ENCODE peak calls at places on chromosomes 3 and 15, in nine cellular contexts. One of them, this sample, is unnamed.
A peak's percentile ranks its signal among the peaks of the same experiment; 100 is the strongest.

GRCh38 chr3:128382221-128382807 is 84.4 kb downstream of the DNAJB8 start:
- DNase-seq in HCT116: no peak
- DNase-seq in WERI-Rb-1: no peak
- DNase-seq in ovary: no peak
- DNase-seq in PC-3: peak; percentile 75
- DNase-seq in IMR-90: no peak
- DNase-seq in Peyer's patch: no peak
- DNase-seq in psoas muscle: no peak
- DNase-seq in heart left ventricle: peak; percentile 74
- DNase-seq in this sample: no peak

GRCh38 chr15:71756574-71757352 is 53.6 kb upstream of the NR2E3 start:
- DNase-seq in ovary: no peak
- DNase-seq in PC-3: no peak
- DNase-seq in HCT116: no peak
- DNase-seq in WERI-Rb-1: no peak
- DNase-seq in heart left ventricle: no peak
- DNase-seq in IMR-90: no peak
- DNase-seq in Peyer's patch: no peak
- DNase-seq in psoas muscle: no peak
- DNase-seq in this sample: no peak

GRCh38 chr15:87896926-87897325 is 359.6 kb downstream of the NTRK3 start:
- DNase-seq in psoas muscle: no peak
- DNase-seq in heart left ventricle: no peak
- DNase-seq in ovary: no peak
- DNase-seq in HCT116: no peak
- DNase-seq in PC-3: no peak
- DNase-seq in IMR-90: no peak
- DNase-seq in Peyer's patch: no peak
- DNase-seq in WERI-Rb-1: no peak
- DNase-seq in this sample: no peak

GRCh38 chr3:147311716-147312115 is 94.6 kb downstream of the ZIC4 start:
- DNase-seq in Peyer's patch: no peak
- DNase-seq in PC-3: no peak
- DNase-seq in IMR-90: peak; percentile 22
- DNase-seq in psoas muscle: no peak
- DNase-seq in heart left ventricle: no peak
- DNase-seq in WERI-Rb-1: no peak
- DNase-seq in ovary: no peak
- DNase-seq in HCT116: no peak
- DNase-seq in this sample: no peak

GRCh38 chr3:119205685-119206084 is 32.3 kb downstream of the UPK1B start:
- DNase-seq in PC-3: no peak
- DNase-seq in ovary: no peak
- DNase-seq in IMR-90: no peak
- DNase-seq in HCT116: no peak
- DNase-seq in WERI-Rb-1: no peak
- DNase-seq in heart left ventricle: no peak
- DNase-seq in psoas muscle: no peak
- DNase-seq in Peyer's patch: no peak
- DNase-seq in this sample: no peak

GRCh38 chr15:39273805-39274411 is 307.0 kb upstream of the THBS1 start:
- DNase-seq in psoas muscle: no peak
- DNase-seq in ovary: no peak
- DNase-seq in WERI-Rb-1: no peak
- DNase-seq in Peyer's patch: no peak
- DNase-seq in IMR-90: peak; percentile 44
- DNase-seq in HCT116: no peak
- DNase-seq in PC-3: peak; percentile 100
- DNase-seq in heart left ventricle: no peak
- DNase-seq in this sample: no peak

GRCh38 chr15:57732526-57733331 is 26.2 kb downstream of the POLR2M start:
- DNase-seq in WERI-Rb-1: peak; percentile 59
- DNase-seq in ovary: peak; percentile 21
- DNase-seq in PC-3: peak; percentile 76
- DNase-seq in heart left ventricle: peak; percentile 35
- DNase-seq in psoas muscle: peak; percentile 29
- DNase-seq in IMR-90: peak; percentile 50
- DNase-seq in HCT116: peak; percentile 48
- DNase-seq in Peyer's patch: peak; percentile 32
- DNase-seq in this sample: no peak

GRCh38 chr15:29442532-29442931 is 172.9 kb upstream of the NSMCE3 start:
- DNase-seq in PC-3: no peak
- DNase-seq in psoas muscle: no peak
- DNase-seq in Peyer's patch: no peak
- DNase-seq in ovary: no peak
- DNase-seq in WERI-Rb-1: no peak
- DNase-seq in HCT116: no peak
- DNase-seq in heart left ventricle: no peak
- DNase-seq in IMR-90: no peak
- DNase-seq in this sample: no peak

GRCh38 chr3:55466526-55466925 is 20.6 kb downstream of the WNT5A start:
- DNase-seq in IMR-90: no peak
- DNase-seq in Peyer's patch: no peak
- DNase-seq in psoas muscle: no peak
- DNase-seq in WERI-Rb-1: no peak
- DNase-seq in ovary: no peak
- DNase-seq in HCT116: no peak
- DNase-seq in PC-3: no peak
- DNase-seq in heart left ventricle: no peak
- DNase-seq in this sample: no peak

GRCh38 chr3:115602194-115602593 is 21.1 kb upstream of the GAP43 start:
- DNase-seq in Peyer's patch: no peak
- DNase-seq in IMR-90: no peak
- DNase-seq in ovary: no peak
- DNase-seq in psoas muscle: no peak
- DNase-seq in heart left ventricle: no peak
- DNase-seq in WERI-Rb-1: no peak
- DNase-seq in HCT116: no peak
- DNase-seq in PC-3: no peak
- DNase-seq in this sample: no peak

GRCh38 chr3:115595611-115596010 is 27.7 kb upstream of the GAP43 start:
- DNase-seq in heart left ventricle: no peak
- DNase-seq in HCT116: no peak
- DNase-seq in PC-3: no peak
- DNase-seq in ovary: no peak
- DNase-seq in IMR-90: peak; percentile 10
- DNase-seq in psoas muscle: no peak
- DNase-seq in WERI-Rb-1: no peak
- DNase-seq in Peyer's patch: no peak
- DNase-seq in this sample: no peak

GRCh38 chr3:115598216-115598615 is 25.1 kb upstream of the GAP43 start:
- DNase-seq in PC-3: no peak
- DNase-seq in ovary: no peak
- DNase-seq in WERI-Rb-1: no peak
- DNase-seq in IMR-90: no peak
- DNase-seq in heart left ventricle: no peak
- DNase-seq in Peyer's patch: no peak
- DNase-seq in HCT116: no peak
- DNase-seq in psoas muscle: no peak
- DNase-seq in this sample: no peak
- TF ChIP-seq CTCF in PC-3: no peak
- TF ChIP-seq CTCF in ovary: no peak
- TF ChIP-seq CTCF in WERI-Rb-1: no peak
- TF ChIP-seq CTCF in IMR-90: no peak
- TF ChIP-seq CTCF in heart left ventricle: no peak
- TF ChIP-seq CTCF in Peyer's patch: no peak
- TF ChIP-seq CTCF in HCT116: no peak
- TF ChIP-seq CTCF in psoas muscle: no peak
- TF ChIP-seq CTCF in this sample: no peak

DNA sequence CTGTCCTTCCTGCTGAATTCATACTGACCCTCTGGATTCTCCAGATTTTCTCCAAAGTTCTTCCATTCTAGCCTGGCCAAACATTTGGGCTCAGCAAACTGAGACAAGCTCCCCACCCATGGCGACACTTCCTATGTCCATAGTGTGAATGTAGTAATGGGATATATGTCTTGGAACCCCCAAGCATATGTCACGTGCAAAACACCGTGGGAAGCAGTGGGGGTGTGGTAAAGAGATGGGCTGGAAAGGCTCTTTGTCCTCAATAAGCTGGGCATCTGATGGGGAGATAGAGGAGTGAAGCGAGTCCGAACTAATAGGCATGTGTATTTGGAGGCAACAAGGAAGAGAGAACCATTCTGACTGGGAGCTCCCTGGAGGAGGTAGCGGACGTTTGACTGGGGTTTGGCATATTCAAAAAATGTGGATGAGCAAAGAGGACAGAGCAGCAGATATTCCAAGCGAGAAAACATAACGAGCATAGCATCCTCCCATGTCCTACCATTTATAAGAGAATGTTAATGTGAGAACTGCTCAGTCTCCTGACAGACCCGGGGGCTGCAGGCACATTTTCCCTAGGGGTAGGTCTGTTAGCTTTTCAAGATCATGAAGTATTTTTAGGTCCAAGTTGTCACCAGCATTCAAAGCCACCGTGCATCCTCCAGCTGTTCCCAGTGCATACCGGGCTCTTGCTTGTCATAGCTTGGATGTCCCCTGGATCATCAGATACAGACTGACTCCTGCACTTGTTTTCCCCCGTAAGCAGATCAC is 25.6 kb downstream of the TPM1 start:
- DNase-seq in WERI-Rb-1: no peak
- DNase-seq in psoas muscle: no peak
- DNase-seq in PC-3: no peak
- DNase-seq in heart left ventricle: peak; percentile 52
- DNase-seq in Peyer's patch: no peak
- DNase-seq in ovary: no peak
- DNase-seq in HCT116: no peak
- DNase-seq in IMR-90: no peak
- DNase-seq in this sample: no peak
- H3K36me3 ChIP-seq in WERI-Rb-1: peaks cover 11% of the 10 kb centered on the region
- H3K36me3 ChIP-seq in psoas muscle: peaks cover 2% of the 10 kb centered on the region
- H3K36me3 ChIP-seq in PC-3: peaks cover 21% of the 10 kb centered on the region
- H3K36me3 ChIP-seq in heart left ventricle: peaks cover 83% of the 10 kb centered on the region
- H3K36me3 ChIP-seq in Peyer's patch: no peaks in the 10 kb centered on the region
- H3K36me3 ChIP-seq in ovary: no peaks in the 10 kb centered on the region
- H3K36me3 ChIP-seq in HCT116: no peaks in the 10 kb centered on the region
- H3K36me3 ChIP-seq in IMR-90: peaks cover 65% of the 10 kb centered on the region
- H3K36me3 ChIP-seq in this sample: no peaks in the 10 kb centered on the region

DNA sequence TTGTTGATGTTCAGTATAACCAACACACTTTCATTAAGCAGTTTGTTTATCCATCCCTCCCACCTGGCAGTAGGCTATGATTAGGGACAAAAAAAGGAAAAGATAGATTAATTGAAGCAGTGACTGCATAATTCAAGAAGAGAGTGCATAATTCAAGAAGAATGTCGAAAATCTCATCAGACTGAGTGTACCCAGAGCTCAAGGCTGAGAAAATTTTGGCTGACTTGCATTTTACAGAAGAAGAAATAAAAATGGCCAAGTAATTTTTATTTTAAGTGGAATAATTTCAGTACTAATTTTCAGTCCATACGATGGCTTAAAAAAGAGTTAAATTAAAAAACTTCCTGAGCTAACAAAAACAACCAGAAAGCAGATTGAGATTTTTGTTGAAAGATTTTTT is 145.4 kb upstream of the LRRFIP2 start:
- DNase-seq in psoas muscle: no peak
- DNase-seq in HCT116: no peak
- DNase-seq in WERI-Rb-1: no peak
- DNase-seq in IMR-90: no peak
- DNase-seq in ovary: no peak
- DNase-seq in PC-3: no peak
- DNase-seq in Peyer's patch: no peak
- DNase-seq in heart left ventricle: no peak
- DNase-seq in this sample: no peak
- H3K27ac ChIP-seq in psoas muscle: no peak overlapping the region
- H3K27ac ChIP-seq in HCT116: no peak overlapping the region
- H3K27ac ChIP-seq in WERI-Rb-1: no peak overlapping the region
- H3K27ac ChIP-seq in IMR-90: no peak overlapping the region
- H3K27ac ChIP-seq in ovary: no peak overlapping the region
- H3K27ac ChIP-seq in PC-3: no peak overlapping the region
- H3K27ac ChIP-seq in Peyer's patch: no peak overlapping the region
- H3K27ac ChIP-seq in heart left ventricle: no peak overlapping the region
- H3K27ac ChIP-seq in this sample: no peak overlapping the region

GRCh38 chr3:16945330-16945729 is 60.6 kb downstream of the PLCL2 start:
- DNase-seq in ovary: no peak
- DNase-seq in psoas muscle: no peak
- DNase-seq in Peyer's patch: no peak
- DNase-seq in heart left ventricle: no peak
- DNase-seq in HCT116: no peak
- DNase-seq in WERI-Rb-1: no peak
- DNase-seq in PC-3: peak; percentile 24
- DNase-seq in IMR-90: peak; percentile 15
- DNase-seq in this sample: no peak
- TF ChIP-seq CTCF in ovary: no peak
- TF ChIP-seq CTCF in psoas muscle: no peak
- TF ChIP-seq CTCF in Peyer's patch: no peak
- TF ChIP-seq CTCF in heart left ventricle: no peak
- TF ChIP-seq CTCF in HCT116: no peak
- TF ChIP-seq CTCF in WERI-Rb-1: no peak
- TF ChIP-seq CTCF in PC-3: peak; percentile 24
- TF ChIP-seq CTCF in IMR-90: no peak
- TF ChIP-seq CTCF in this sample: no peak

This sample was measured in vagina.